ENCODE peak calls at places on chromosomes 13 and 19, in four cellular contexts. Z, X, O and W are unnamed samples.

GRCh38 chr19:13149628-13150186 is 468 bp downstream of the STX10 start:
- DNase-seq in X (peak; percentile 61), O (no peak), Z (no peak), W (no peak)

GRCh38 chr13:109762791-109763190 is 23.6 kb downstream of the IRS2 start:
- DNase-seq in X (no peak), Z (no peak), O (no peak), W (no peak)

GRCh38 chr19:13234518-13234917 is 84.3 kb downstream of the IER2 start:
- DNase-seq in Z (peak; percentile 50), O (no peak), X (peak; percentile 73), W (peak; percentile 63)

GRCh38 chr13:73521291-73521626 is 462.5 kb downstream of the KLF5 start:
- DNase-seq in X (no peak), O (no peak), Z (no peak), W (no peak)

GRCh38 chr13:93066187-93066586 is 160.4 kb upstream of the GPC6 start:
- DNase-seq in Z (no peak), O (no peak), X (no peak), W (no peak)

GRCh38 chr19:6713773-6714692 is 6.4 kb downstream of the C3 start:
- DNase-seq in X (no peak), O (no peak), Z (no peak), W (peak; percentile 28)

GRCh38 chr19:16040642-16041041 is 35.7 kb upstream of the TPM4 start:
- DNase-seq in Z (no peak), X (no peak), O (no peak), W (no peak)

GRCh38 chr13:26681036-26681435 is 79.5 kb downstream of the GPR12 start:
- DNase-seq in Z (no peak), O (no peak), X (no peak), W (no peak)

GRCh38 chr13:68727165-68727564 is 1380.5 kb upstream of the ATXN8OS start:
- DNase-seq in Z (no peak), X (no peak), O (no peak), W (no peak)

GRCh38 chr13:102236830-102237621 is 164.8 kb downstream of the FGF14 start:
- DNase-seq in X (no peak), O (no peak), Z (no peak), W (no peak)

GRCh38 chr13:112341976-112342735 is 34.0 kb upstream of the SPACA7 start:
- DNase-seq in Z (no peak), O (no peak), X (no peak), W (no peak)

GRCh38 chr13:23504188-23504587 is 66.0 kb upstream of the TNFRSF19 start:
- DNase-seq in X (no peak), Z (no peak), O (no peak), W (no peak)

GRCh38 chr13:114021464-114022308 is 47.8 kb upstream of the C13orf46 start:
- DNase-seq in Z (no peak), X (no peak), O (no peak), W (no peak)

GRCh38 chr13:52025475-52026245 is 1.2 kb downstream of the UTP14C start:
- DNase-seq in X (no peak), Z (no peak), O (no peak), W (no peak)

GRCh38 chr13:97211357-97211756 is 10.8 kb upstream of the MBNL2 start:
- DNase-seq in O (no peak), X (no peak), Z (no peak), W (no peak)

GRCh38 chr13:60019119-60019993 is 144.4 kb downstream of the DIAPH3 start:
- DNase-seq in Z (no peak), X (no peak), O (no peak), W (no peak)

GRCh38 chr19:5025027-5025426 is 56.1 kb downstream of the KDM4B start:
- DNase-seq in O (no peak), X (no peak), Z (no peak), W (no peak)

GRCh38 chr13:89862691-89863036 is 1484.8 kb upstream of the MIR17HG start:
- DNase-seq in X (no peak), Z (no peak), O (no peak), W (no peak)

GRCh38 chr19:54803410-54803809 is at the start of gene KIR2DL4:
- DNase-seq in X (no peak), O (no peak), Z (no peak), W (no peak)

GRCh38 chr19:45569619-45570421 is 14.8 kb downstream of the OPA3 start:
- DNase-seq in Z (peak; percentile 30), X (peak; percentile 76), O (no peak), W (no peak)

GRCh38 chr13:43094901-43095300 is 71.5 kb downstream of the DNAJC15 start:
- DNase-seq in O (no peak), X (no peak), Z (no peak), W (no peak)

GRCh38 chr19:41411682-41412265 is 14.2 kb downstream of the BCKDHA start:
- DNase-seq in O (no peak), Z (no peak), X (no peak), W (no peak)

GRCh38 chr13:23552171-23552570 is 18.0 kb upstream of the TNFRSF19 start:
- DNase-seq in O (no peak), Z (no peak), X (no peak), W (no peak)

GRCh38 chr19:15550847-15551182 is 42.5 kb downstream of the CYP4F22 start:
- DNase-seq in X (no peak), Z (no peak), O (no peak), W (no peak)

GRCh38 chr19:13849991-13850909 is 26.7 kb upstream of the NANOS3 start:
- DNase-seq in O (no peak), X (peak; percentile 88), Z (no peak), W (peak; percentile 79)

GRCh38 chr13:92196566-92197256 is 798.3 kb downstream of the GPC5 start:
- DNase-seq in X (no peak), Z (no peak), O (no peak), W (no peak)

GRCh38 chr13:34308725-34309124 is 490.8 kb downstream of the RFC3 start:
- DNase-seq in Z (peak; percentile 8), X (no peak), O (peak; percentile 65), W (no peak)

DNA sequence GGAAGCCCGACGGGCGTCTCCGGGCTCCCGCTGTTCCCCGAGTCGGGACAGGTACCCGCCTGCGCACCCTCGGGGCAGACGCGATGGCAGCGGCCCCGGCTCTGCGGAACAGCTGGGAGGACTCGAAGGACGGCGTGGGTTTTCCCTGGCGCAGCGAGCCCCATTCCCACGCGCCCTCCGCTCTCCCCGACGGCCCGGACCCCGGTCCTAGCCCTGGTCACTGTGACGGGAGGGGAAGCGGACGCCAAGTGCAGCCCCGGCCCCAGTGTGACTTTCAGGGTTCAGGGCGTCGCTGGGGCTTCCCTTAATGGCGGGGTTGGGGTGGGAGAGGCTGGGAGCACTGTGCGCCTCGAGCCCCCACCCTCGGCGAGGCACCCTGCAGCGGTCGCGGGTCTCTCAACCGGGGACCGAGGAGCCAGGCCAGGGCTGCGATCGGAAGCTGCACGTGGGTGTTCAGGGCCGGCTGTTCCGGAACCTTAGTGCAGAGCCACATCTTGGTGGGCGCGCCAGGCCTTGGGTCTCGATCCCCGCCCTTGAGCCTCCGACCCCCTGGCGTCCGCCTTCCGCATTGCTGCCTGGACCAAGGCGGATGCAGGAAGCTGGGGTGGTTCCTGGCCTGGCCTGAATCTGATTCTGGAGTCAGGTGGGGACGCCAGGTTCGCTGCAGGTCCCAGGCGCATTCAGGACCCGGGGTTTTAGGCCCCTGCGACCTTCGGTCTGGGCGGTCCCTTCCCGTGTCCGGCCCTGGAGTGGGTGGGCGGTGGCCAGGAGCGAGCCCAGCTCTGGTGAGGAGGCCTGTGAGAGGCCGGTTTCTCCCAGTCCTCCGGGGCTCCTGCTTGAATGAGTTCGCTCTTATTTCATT is 3.5 kb downstream of the LGALS7B start:
- DNase-seq in O (no peak), X (peak; percentile 39), Z (no peak), W (no peak)
- TF ChIP-seq CTCF in O (peak; percentile 19), X (no peak), Z (no peak), W (peak; percentile 71)

GRCh38 chr19:44141191-44142013 is at the start of gene ZNF234:
- DNase-seq in Z (peak; percentile 86), X (peak; percentile 75), O (peak; percentile 50), W (peak; percentile 60)
- TF ChIP-seq CTCF in Z (no peak), X (no peak), O (no peak), W (no peak)

GRCh38 chr19:10419646-10420443 is 493 bp upstream of the PDE4A start:
- DNase-seq in Z (no peak), O (no peak), X (no peak), W (no peak)

GRCh38 chr19:10418281-10419199 is 1.8 kb upstream of the PDE4A start:
- DNase-seq in O (no peak), Z (no peak), X (no peak), W (no peak)

GRCh38 chr19:10417598-10418280 is 2.6 kb upstream of the PDE4A start:
- DNase-seq in O (no peak), X (no peak), Z (no peak), W (no peak)

GRCh38 chr19:10420444-10421239 is at the start of gene PDE4A:
- DNase-seq in Z (no peak), O (no peak), X (no peak), W (no peak)

GRCh38 chr19:10419200-10419645 is 1.1 kb upstream of the PDE4A start:
- DNase-seq in Z (no peak), O (no peak), X (no peak), W (no peak)
- TF ChIP-seq CTCF in Z (no peak), O (no peak), X (no peak), W (no peak)

GRCh38 chr19:23070353-23070781 is 46.5 kb upstream of the ZNF730 start:
- DNase-seq in X (no peak), Z (no peak), O (no peak), W (no peak)
- TF ChIP-seq CTCF in X (no peak), Z (no peak), O (peak; percentile 35), W (no peak)

GRCh38 chr19:24159707-24160106 is 72.7 kb downstream of the ZNF254 start:
- DNase-seq in Z (peak; percentile 6), X (no peak), O (no peak), W (no peak)
- TF ChIP-seq CTCF in Z (no peak), X (no peak), O (peak; percentile 25), W (no peak)

DNA sequence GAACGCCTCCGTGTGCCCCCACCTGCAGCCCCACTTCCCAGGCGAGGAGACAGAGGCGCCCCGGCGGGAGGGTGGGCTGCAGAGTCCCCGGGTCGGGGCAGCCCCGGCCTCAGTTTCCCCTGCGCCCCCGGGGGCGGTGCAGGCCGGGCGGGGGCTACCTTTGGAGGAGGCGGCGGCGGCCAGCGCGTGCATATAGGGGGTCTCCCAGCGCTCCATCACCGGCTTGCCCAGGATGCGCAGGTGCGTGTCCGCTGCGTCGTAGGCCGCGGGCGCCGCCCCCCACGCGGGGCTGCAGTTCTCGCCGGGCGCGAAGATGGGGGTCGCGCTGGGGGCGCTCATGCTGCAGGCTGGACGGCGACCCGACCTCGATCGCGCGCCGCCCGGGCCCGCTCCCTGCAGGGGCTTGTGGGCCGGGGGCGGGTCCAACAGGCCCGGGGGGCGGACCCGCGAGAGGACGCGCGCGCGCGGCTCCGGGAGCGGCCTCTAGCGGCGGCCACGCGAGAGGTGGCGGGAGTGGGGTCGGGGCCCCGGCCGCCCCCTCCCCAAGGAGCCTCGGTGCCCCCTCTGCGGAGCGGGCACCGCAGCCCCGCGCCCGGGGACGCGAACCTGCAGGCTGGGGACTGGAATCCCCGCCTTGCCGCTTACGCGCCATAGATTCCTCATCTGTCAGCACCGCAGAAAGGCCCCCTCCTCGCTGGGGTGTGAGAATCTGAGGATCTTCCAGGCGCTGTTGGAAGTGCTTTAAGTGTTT is at the start of gene GAMT:
- DNase-seq in X (no peak), Z (no peak), O (no peak), W (no peak)
- TF ChIP-seq CTCF in X (no peak), Z (peak; percentile 69), O (peak; percentile 17), W (peak; percentile 64)